ENCODE peak calls at places on chromosomes 11 and 22, in five cellular contexts. I is AG08395, J is ELF-1, S is GM23248, G is EL. R is an unnamed sample.

GRCh38 chr11:127627629-127628462 is 627.3 kb upstream of the KIRREL3 start:
- DNase-seq in J (peak; percentile 52), S (peak; percentile 6), G (no peak), I (no peak), R (peak; percentile 47)

GRCh38 chr11:31492320-31492913 is 17.0 kb downstream of the IMMP1L start:
- DNase-seq in J (no peak), S (peak; percentile 35), G (no peak), I (no peak), R (peak; percentile 0)

GRCh38 chr22:45949921-45950320 is 27.0 kb downstream of the WNT7B start:
- DNase-seq in G (no peak), S (no peak), J (no peak), I (no peak), R (no peak)

GRCh38 chr22:32745251-32745995 is 56.1 kb upstream of the TIMP3 start:
- DNase-seq in I (peak; percentile 66), S (peak; percentile 72), G (peak; percentile 42), J (peak; percentile 86), R (peak; percentile 69)

GRCh38 chr11:117419136-117419914 is 91.7 kb downstream of the CEP164 start:
- DNase-seq in I (peak; percentile 61), G (peak; percentile 35), J (no peak), S (peak; percentile 71), R (peak; percentile 26)

GRCh38 chr22:43288807-43289417 is 54.3 kb downstream of the SCUBE1 start:
- DNase-seq in S (no peak), G (no peak), I (no peak), J (no peak), R (no peak)

GRCh38 chr11:67269401-67270255 is 3.4 kb downstream of the GRK2 start:
- DNase-seq in S (no peak), G (no peak), I (no peak), J (no peak), R (no peak)

GRCh38 chr11:102472127-102472526 is 19.6 kb upstream of the TMEM123 start:
- DNase-seq in J (no peak), I (no peak), S (no peak), G (no peak), R (no peak)

GRCh38 chr11:68311155-68312116 is 955 bp upstream of the LRP5 start:
- DNase-seq in S (no peak), I (no peak), G (no peak), J (no peak), R (no peak)